ENCODE peak calls at places on chromosome 2, in seven cellular contexts. F, T, I, G, J, U and C are unnamed samples.
A peak's percentile ranks its signal among the peaks of the same experiment; 100 is the strongest.

GRCh38 chr2:164703915-164704706 is 82.8 kb upstream of the GRB14 start:
- DNase-seq in G (no peak), I (no peak), F (no peak), J (no peak), T (no peak), U (no peak), C (peak; percentile 13)

GRCh38 chr2:138121769-138122661 is 157.7 kb downstream of the HNMT start:
- DNase-seq in G (no peak), U (no peak), F (peak; percentile 49), T (no peak), J (no peak), I (no peak), C (no peak)

GRCh38 chr2:240498958-240499260 is 58.9 kb downstream of the ANKMY1 start:
- DNase-seq in F (no peak), I (no peak), G (no peak), J (no peak), T (no peak), U (no peak), C (no peak)

GRCh38 chr2:113124181-113124961 is 3.0 kb upstream of the IL1RN start:
- DNase-seq in I (no peak), G (no peak), F (peak; percentile 23), T (no peak), J (peak; percentile 38), U (no peak), C (no peak)

GRCh38 chr2:88599527-88599926 is 27.7 kb downstream of the EIF2AK3 start:
- DNase-seq in F (no peak), U (no peak), G (no peak), I (peak; percentile 17), J (no peak), T (no peak), C (no peak)

GRCh38 chr2:234437642-234438321 is 59.1 kb downstream of the ARL4C start:
- DNase-seq in I (no peak), F (no peak), J (no peak), G (no peak), T (no peak), U (no peak), C (no peak)

GRCh38 chr2:111101592-111101991 is 19.1 kb upstream of the BCL2L11 start:
- DNase-seq in T (no peak), I (no peak), G (no peak), F (no peak), J (no peak), U (no peak), C (no peak)

GRCh38 chr2:231900486-231900942 is 25.7 kb downstream of the NPPC start:
- DNase-seq in G (peak; percentile 79), U (peak; percentile 85), J (no peak), F (peak; percentile 80), I (peak; percentile 78), T (peak; percentile 83), C (peak; percentile 63)

GRCh38 chr2:27138111-27138510 is 1.1 kb downstream of the PRR30 start:
- DNase-seq in T (no peak), I (no peak), F (no peak), U (no peak), J (no peak), G (no peak), C (no peak)

GRCh38 chr2:14614011-14614410 is 18.5 kb upstream of the LRATD1 start:
- DNase-seq in G (no peak), F (no peak), I (no peak), J (no peak), T (no peak), U (no peak), C (no peak)

GRCh38 chr2:161004379-161004778 is 155.8 kb upstream of the TANK start:
- DNase-seq in F (no peak), I (no peak), U (no peak), T (peak; percentile 4), J (no peak), G (peak; percentile 28), C (peak; percentile 3)

GRCh38 chr2:232476791-232477190 is 10.8 kb downstream of the ECEL1 start:
- DNase-seq in U (no peak), I (no peak), T (no peak), G (no peak), J (no peak), F (no peak), C (no peak)

GRCh38 chr2:9554841-9555337 is 741 bp downstream of the ADAM17 start:
- DNase-seq in T (no peak), I (no peak), F (peak; percentile 29), J (no peak), G (peak; percentile 24), U (no peak), C (no peak)

GRCh38 chr2:96145028-96145939 is at the start of gene DUSP2:
- DNase-seq in F (no peak), U (no peak), I (no peak), J (peak; percentile 85), T (peak; percentile 57), G (no peak), C (peak; percentile 80)

GRCh38 chr2:159585607-159586006 is 30.7 kb downstream of the BAZ2B start:
- DNase-seq in G (no peak), I (no peak), T (no peak), J (no peak), U (no peak), F (no peak), C (no peak)

GRCh38 chr2:29443627-29444026 is 328.4 kb downstream of the CLIP4 start:
- DNase-seq in T (no peak), J (no peak), I (no peak), U (no peak), G (no peak), F (no peak), C (no peak)

GRCh38 chr2:216183459-216183858 is 74.3 kb downstream of the XRCC5 start:
- DNase-seq in F (no peak), I (no peak), T (no peak), J (no peak), G (no peak), U (no peak), C (no peak)

GRCh38 chr2:158412206-158412605 is 44.3 kb downstream of the CCDC148 start:
- DNase-seq in T (no peak), F (peak; percentile 50), J (no peak), I (no peak), G (no peak), U (no peak), C (peak; percentile 12)

GRCh38 chr2:59449264-59449663 is 1104.2 kb downstream of the BCL11A start:
- DNase-seq in I (no peak), J (no peak), F (no peak), T (no peak), G (no peak), U (no peak), C (no peak)

GRCh38 chr2:75067506-75067905 is 109.1 kb downstream of the POLE4 start:
- DNase-seq in F (peak; percentile 58), J (no peak), G (no peak), T (no peak), U (no peak), I (no peak), C (no peak)

GRCh38 chr2:156935611-156936010 is 321.9 kb upstream of the GALNT5 start:
- DNase-seq in G (no peak), U (no peak), I (no peak), T (no peak), F (no peak), J (no peak), C (peak; percentile 82)

GRCh38 chr2:98935111-98935770 is 784 bp downstream of the CRACDL start:
- DNase-seq in F (no peak), I (no peak), J (no peak), T (no peak), U (no peak), G (no peak), C (peak; percentile 35)

GRCh38 chr2:39469807-39470206 is 32.7 kb upstream of the MAP4K3 start:
- DNase-seq in J (no peak), T (no peak), I (no peak), U (no peak), F (peak; percentile 88), G (no peak), C (no peak)

GRCh38 chr2:19711470-19712372 is 190.1 kb downstream of the TTC32 start:
- DNase-seq in U (peak; percentile 5), J (no peak), I (no peak), T (peak; percentile 38), G (no peak), F (peak; percentile 46), C (peak; percentile 58)

GRCh38 chr2:132448771-132449170 is 32.2 kb downstream of the GPR39 start:
- DNase-seq in U (no peak), G (peak; percentile 37), I (no peak), T (no peak), F (no peak), J (no peak), C (peak; percentile 42)

GRCh38 chr2:44450082-44450481 is 88.3 kb downstream of the CAMKMT start:
- DNase-seq in T (no peak), F (no peak), U (no peak), G (no peak), I (no peak), J (no peak), C (no peak)
- TF ChIP-seq JUND in T (no peak), F (no peak), U (no peak), G (no peak), I (no peak), J (no peak), C (no peak)

DNA sequence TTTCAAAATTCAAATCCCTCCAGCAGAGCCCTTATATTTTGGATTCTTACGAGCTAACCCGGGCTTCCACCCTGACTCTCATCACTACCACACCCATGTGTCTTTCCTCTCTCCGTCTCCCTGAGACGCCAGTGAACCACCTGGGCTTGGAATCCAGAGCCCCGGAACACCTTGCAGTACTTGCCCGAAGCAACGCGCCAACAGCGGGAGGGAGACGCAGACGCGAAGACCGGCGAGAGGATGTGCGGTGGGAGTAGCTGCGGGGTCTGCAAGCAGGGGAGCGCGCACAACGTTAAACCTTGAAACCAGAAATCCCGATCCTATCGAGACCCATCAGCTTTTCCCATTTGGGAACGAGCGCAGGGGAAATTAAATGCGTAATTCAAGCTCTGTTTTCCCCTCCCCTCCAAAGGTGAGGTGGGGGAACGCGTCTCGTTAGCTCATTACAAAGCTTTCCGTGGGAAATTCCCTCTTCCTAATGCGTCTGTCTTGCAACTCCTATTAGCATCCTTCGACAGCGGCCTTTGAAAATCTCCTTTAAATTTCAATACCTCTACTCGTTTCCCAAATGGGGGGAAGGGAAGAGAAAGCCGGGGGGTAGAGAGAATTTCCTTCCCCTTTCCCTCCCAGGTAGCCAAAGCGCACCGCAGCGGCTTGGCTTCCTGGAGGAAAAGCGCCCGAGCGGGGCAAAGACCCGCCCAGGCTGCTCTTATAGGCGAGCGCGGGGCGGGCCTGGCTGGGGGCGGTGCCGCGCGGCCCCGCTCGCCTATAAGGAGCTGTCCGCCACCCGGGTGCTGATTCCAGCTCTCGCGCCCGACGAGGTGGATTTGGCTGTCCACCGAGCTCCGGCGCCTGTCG is at the start of gene CNTNAP5:
- DNase-seq in I (peak; percentile 52), T (no peak), F (no peak), U (no peak), G (peak; percentile 89), J (no peak), C (peak; percentile 69)
- TF ChIP-seq JUND in I (no peak), T (no peak), F (no peak), U (no peak), G (no peak), J (no peak), C (no peak)

DNA sequence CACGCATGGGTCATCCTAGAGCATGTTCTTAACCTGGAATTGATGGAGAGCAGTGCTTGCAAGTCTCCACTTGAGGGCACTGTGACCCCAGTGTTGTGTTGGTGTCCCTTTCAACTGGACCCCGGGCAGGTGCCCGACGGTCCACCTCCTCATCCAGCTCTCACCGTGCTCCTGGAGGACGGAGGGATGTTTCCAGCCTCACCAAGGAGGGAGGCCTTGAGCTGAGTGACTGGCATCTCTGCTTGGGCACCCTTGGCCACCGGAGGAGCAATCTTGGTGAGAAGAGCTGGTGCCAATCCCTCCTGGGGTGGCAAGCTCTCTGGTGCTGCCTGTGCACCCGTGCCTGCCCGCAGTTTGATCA is 45.4 kb upstream of the ASB18 start:
- DNase-seq in I (peak; percentile 47), T (no peak), F (peak; percentile 31), G (peak; percentile 49), J (no peak), U (peak; percentile 13), C (peak; percentile 47)
- TF ChIP-seq JUND in I (no peak), T (no peak), F (no peak), G (no peak), J (no peak), U (no peak), C (no peak)

GRCh38 chr2:120954939-120955338 is 219.3 kb downstream of the GLI2 start:
- DNase-seq in J (no peak), T (no peak), I (no peak), F (no peak), G (no peak), U (no peak), C (no peak)
- TF ChIP-seq JUND in J (no peak), T (no peak), I (no peak), F (no peak), G (no peak), U (no peak), C (no peak)